ENCODE peak calls at places on chromosomes 7 and 10, in nine cellular contexts. L, B, N, H, W, F, Y, J and Q are unnamed samples.

GRCh38 chr7:112272921-112273561 is 66.5 kb downstream of the ZNF277 start:
- DNase-seq in L (no peak), B (no peak), N (no peak), H (no peak), W (no peak), F (no peak), Y (no peak), J (no peak), Q (no peak)

GRCh38 chr7:15778191-15778590 is 91.7 kb upstream of the MEOX2 start:
- DNase-seq in L (no peak), B (no peak), N (no peak), H (no peak), W (no peak), F (no peak), Y (no peak), J (no peak), Q (no peak)

GRCh38 chr10:28241766-28242399 is 61.0 kb downstream of the MPP7 start:
- DNase-seq in L (peak; percentile 48), B (no peak), N (no peak), H (peak; percentile 79), W (no peak), F (no peak), Y (no peak), J (peak; percentile 29), Q (no peak)

GRCh38 chr10:128631801-128632241 is 505.6 kb upstream of the MKI67 start:
- DNase-seq in L (peak; percentile 14), B (no peak), N (no peak), H (peak; percentile 32), W (no peak), F (no peak), Y (no peak), J (no peak), Q (no peak)

GRCh38 chr7:32868116-32868515 is 23.4 kb downstream of the KBTBD2 start:
- DNase-seq in L (no peak), B (no peak), N (no peak), H (no peak), W (peak; percentile 30), F (no peak), Y (no peak), J (no peak), Q (no peak)

GRCh38 chr10:23111679-23112286 is 16.4 kb downstream of the MSRB2 start:
- DNase-seq in L (no peak), B (no peak), N (no peak), H (no peak), W (no peak), F (no peak), Y (no peak), J (no peak), Q (no peak)

GRCh38 chr10:82778908-82779307 is 903.9 kb downstream of the NRG3 start:
- DNase-seq in L (no peak), B (no peak), N (no peak), H (no peak), W (no peak), F (no peak), Y (no peak), J (no peak), Q (no peak)

GRCh38 chr7:36775061-36775631 is 50.9 kb upstream of the AOAH start:
- DNase-seq in L (no peak), B (no peak), N (no peak), H (no peak), W (no peak), F (no peak), Y (no peak), J (no peak), Q (no peak)

GRCh38 chr7:101232141-101232821 is 5.3 kb downstream of the CLDN15 start:
- DNase-seq in L (peak; percentile 70), B (peak; percentile 10), N (peak; percentile 91), H (peak; percentile 90), W (no peak), F (no peak), Y (no peak), J (no peak), Q (no peak)

GRCh38 chr10:29472268-29473086 is 162.3 kb downstream of the SVIL start:
- DNase-seq in L (no peak), B (no peak), N (no peak), H (no peak), W (no peak), F (no peak), Y (no peak), J (no peak), Q (no peak)

GRCh38 chr7:151410405-151411390 is 860 bp upstream of the WDR86 start:
- DNase-seq in L (no peak), B (no peak), N (no peak), H (peak; percentile 68), W (no peak), F (peak; percentile 54), Y (no peak), J (no peak), Q (no peak)

GRCh38 chr7:123727071-123727837 is 21.5 kb downstream of the WASL start:
- DNase-seq in L (no peak), B (no peak), N (no peak), H (peak; percentile 12), W (no peak), F (no peak), Y (no peak), J (no peak), Q (no peak)
- H3K27ac ChIP-seq in L (peak overlapping the region; percentile 57), B (no peak overlapping the region), N (no peak overlapping the region), H (no peak overlapping the region), W (no peak overlapping the region), F (no peak overlapping the region), Y (no peak overlapping the region), J (no peak overlapping the region), Q (no peak overlapping the region)

GRCh38 chr10:74929197-74929596 is 102.8 kb downstream of the KAT6B start:
- DNase-seq in L (no peak), B (no peak), N (no peak), H (no peak), W (no peak), F (no peak), Y (no peak), J (no peak), Q (no peak)

GRCh38 chr10:74926791-74927585 is 100.6 kb downstream of the KAT6B start:
- DNase-seq in L (no peak), B (no peak), N (no peak), H (no peak), W (no peak), F (no peak), Y (no peak), J (no peak), Q (no peak)

GRCh38 chr10:74930962-74931361 is 104.6 kb downstream of the KAT6B start:
- DNase-seq in L (no peak), B (no peak), N (no peak), H (no peak), W (no peak), F (no peak), Y (no peak), J (no peak), Q (no peak)

GRCh38 chr10:74927701-74928100 is 101.3 kb downstream of the KAT6B start:
- DNase-seq in L (no peak), B (no peak), N (no peak), H (no peak), W (no peak), F (no peak), Y (no peak), J (no peak), Q (no peak)

DNA sequence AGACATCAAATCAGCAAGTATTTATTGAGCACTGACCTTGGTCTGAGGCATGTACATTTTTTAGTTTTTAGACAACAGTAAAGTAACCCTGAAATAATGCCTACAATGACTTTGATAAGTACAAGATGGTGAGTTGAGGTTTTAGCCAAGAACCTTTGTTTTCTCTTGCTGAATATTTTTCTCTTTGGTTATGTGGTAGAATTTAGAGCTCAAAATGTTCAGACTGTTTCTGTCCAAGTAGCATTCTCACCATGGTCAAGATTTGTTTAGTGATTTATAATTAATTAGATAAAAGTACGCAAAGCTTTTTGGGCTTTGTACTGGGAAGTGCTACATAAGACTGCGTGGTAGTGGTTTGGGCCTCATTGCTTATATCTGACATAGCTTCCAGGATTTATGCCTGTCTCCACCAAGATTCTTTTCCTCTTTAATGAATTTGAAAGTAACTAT is 102.4 kb downstream of the KAT6B start:
- DNase-seq in L (no peak), B (no peak), N (no peak), H (no peak), W (no peak), F (no peak), Y (no peak), J (no peak), Q (no peak)
- H3K27ac ChIP-seq in L (no peak overlapping the region), B (no peak overlapping the region), N (no peak overlapping the region), H (peak overlapping the region; percentile 60), W (peak overlapping the region; percentile 26), F (no peak overlapping the region), Y (peak overlapping the region; percentile 32), J (no peak overlapping the region), Q (no peak overlapping the region)

DNA sequence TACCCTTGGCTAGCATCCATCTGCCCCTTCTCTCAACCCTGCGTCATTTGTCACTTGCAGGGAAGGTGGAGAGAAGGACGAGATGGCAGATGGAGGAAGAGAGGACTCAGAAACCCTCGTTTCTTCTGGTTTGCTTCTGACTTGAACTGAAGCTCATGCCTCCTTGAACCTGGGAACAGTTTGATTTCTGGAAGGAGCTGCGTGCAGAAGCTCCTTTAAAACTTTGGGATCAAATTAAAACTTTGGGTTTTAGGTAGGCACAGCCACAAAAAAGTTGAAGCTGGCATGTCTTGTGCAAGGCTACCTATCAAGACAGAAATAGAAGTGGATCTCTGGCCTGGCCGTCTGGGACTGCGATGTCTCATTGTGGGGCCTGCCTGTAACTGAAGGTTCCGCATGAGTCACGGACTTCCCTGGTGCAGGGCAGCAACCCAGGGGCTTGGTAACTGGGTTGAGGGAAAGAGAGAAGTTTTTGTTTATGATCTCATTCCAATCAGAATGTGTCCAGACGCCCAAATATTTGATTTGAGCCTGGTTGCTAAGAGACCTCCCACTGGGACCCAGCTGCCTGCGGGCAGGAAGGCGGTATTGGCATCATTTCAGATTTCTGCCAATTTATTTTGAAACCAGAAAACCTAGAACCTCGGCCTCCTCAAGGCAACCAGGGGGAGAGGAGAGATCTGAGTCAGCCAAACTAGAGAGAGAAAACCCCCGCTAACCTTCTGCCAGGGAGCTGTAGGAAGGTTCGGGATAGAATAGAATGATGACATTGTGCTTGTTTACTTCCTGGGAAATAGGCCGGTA is 15.8 kb upstream of the CAMK1D start:
- DNase-seq in L (no peak), B (no peak), N (peak; percentile 26), H (peak; percentile 79), W (peak; percentile 26), F (peak; percentile 82), Y (no peak), J (no peak), Q (peak; percentile 34)
- H3K27ac ChIP-seq in L (no peak overlapping the region), B (peak overlapping the region; percentile 1), N (no peak overlapping the region), H (peak overlapping the region; percentile 50), W (peak overlapping the region; percentile 53), F (peak overlapping the region; percentile 3), Y (peak overlapping the region; percentile 78), J (no peak overlapping the region), Q (no peak overlapping the region)

DNA sequence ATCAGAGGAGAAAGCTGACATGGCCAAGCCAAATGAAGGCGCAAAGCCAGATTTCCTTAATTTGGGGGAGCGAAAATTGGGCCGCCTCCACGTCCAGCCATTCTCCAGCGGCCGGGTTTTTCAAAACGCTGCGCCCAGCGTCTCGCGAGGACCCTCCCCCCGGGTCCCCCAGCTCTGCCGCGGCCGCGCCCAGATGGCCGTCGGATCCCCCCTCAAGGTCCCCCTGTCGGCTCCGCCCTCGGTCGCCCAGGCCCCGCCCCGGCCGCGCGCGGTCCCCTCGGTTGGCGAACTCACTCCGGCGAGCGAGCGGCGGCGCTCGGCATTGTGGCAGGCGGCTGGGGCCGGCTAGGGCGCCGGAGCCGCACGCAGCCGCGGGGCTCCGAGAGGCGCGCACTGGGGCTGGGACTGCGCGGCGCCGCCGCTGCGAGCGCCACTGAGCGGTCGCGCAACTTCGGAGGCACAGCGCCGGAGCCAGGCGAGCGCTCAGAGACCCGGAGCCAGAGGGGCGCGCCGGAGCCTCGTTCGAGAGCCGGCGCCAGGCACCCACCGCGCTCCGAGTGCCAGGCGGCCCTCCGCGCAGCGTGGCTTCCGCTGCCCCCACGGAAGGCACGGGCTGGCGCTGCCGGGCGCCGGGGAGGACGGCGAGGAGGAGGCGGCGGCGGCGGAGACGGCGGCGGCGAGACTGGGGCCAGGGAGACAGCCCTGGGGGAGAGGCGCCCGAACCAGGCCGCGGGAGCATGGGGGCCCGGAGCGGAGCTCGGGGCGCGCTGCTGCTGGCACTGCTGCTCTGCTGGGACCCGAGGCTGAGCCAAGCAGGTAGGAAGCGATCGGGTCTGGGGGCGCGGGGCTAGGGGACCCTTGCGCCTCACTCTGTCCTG is at the start of gene UNC5B:
- DNase-seq in L (peak; percentile 94), B (peak; percentile 72), N (peak; percentile 91), H (peak; percentile 96), W (peak; percentile 94), F (peak; percentile 95), Y (no peak), J (no peak), Q (no peak)
- H3K27ac ChIP-seq in L (no peak within 1 kb of the TSS), B (peak within 1 kb of the TSS; percentile 79), N (peak within 1 kb of the TSS; percentile 78), H (peak within 1 kb of the TSS; percentile 86), W (peak within 1 kb of the TSS; percentile 91), F (peak within 1 kb of the TSS; percentile 77), Y (peak within 1 kb of the TSS; percentile 89), J (no peak within 1 kb of the TSS), Q (no peak within 1 kb of the TSS)